ENCODE peak calls at places on chromosomes 6 and 20, in seven cellular contexts. D is upper lobe of left lung, K is mucosa of descending colon, A is IMR-90, J is AG09309, X is cardiac muscle cell, T is fibroblast of pulmonary artery. Q is an unnamed sample.

GRCh38 chr6:121647905-121648304 is 212.5 kb downstream of the GJA1 start:
- DNase-seq in A (peak), D (no peak), K (no peak), T (peak), J (no peak), X (no peak), Q (no peak)

GRCh38 chr6:23368557-23368956 is 757.5 kb upstream of the NRSN1 start:
- DNase-seq in A (no peak), J (no peak), K (no peak), X (no peak), D (no peak), T (no peak), Q (no peak)

GRCh38 chr6:113047148-113047547 is 700.0 kb downstream of the RFPL4B start:
- DNase-seq in J (peak), X (no peak), A (peak), K (no peak), D (no peak), T (no peak), Q (peak)

GRCh38 chr6:134425521-134426316 is 107.8 kb upstream of the SGK1 start:
- DNase-seq in T (peak), A (no peak), D (no peak), X (no peak), K (no peak), J (no peak), Q (no peak)

GRCh38 chr6:108163267-108163643 is 2.6 kb upstream of the NR2E1 start:
- DNase-seq in D (no peak), K (no peak), J (no peak), T (no peak), X (no peak), A (no peak), Q (no peak)

GRCh38 chr6:38443341-38443740 is 196.4 kb downstream of the BTBD9 start:
- DNase-seq in A (no peak), J (no peak), T (peak), K (no peak), D (no peak), X (no peak), Q (no peak)

GRCh38 chr6:52992980-52993379 is 2.1 kb downstream of the GSTA4 start:
- DNase-seq in X (no peak), D (no peak), J (peak), A (peak), T (peak), K (no peak), Q (no peak)

GRCh38 chr6:159595173-159595572 is 97.9 kb downstream of the SOD2 start:
- DNase-seq in T (peak), K (no peak), A (peak), X (no peak), D (no peak), J (no peak), Q (peak)

GRCh38 chr6:138774370-138774769 is 801 bp downstream of the CCDC28A start:
- DNase-seq in J (no peak), T (no peak), A (no peak), X (no peak), D (no peak), K (no peak), Q (no peak)

GRCh38 chr6:135601857-135602256 is 104.3 kb upstream of the AHI1 start:
- DNase-seq in A (no peak), D (no peak), T (no peak), J (no peak), X (no peak), K (no peak), Q (no peak)

GRCh38 chr6:54846243-54846856 is at the start of gene FAM83B:
- DNase-seq in A (no peak), J (no peak), D (peak), X (peak), T (no peak), K (peak), Q (no peak)

GRCh38 chr6:53203483-53203882 is 54.8 kb upstream of the GCM1 start:
- DNase-seq in X (no peak), K (no peak), T (no peak), J (no peak), D (no peak), A (no peak), Q (no peak)

GRCh38 chr6:30323806-30324205 is 2.9 kb upstream of the TRIM39 start:
- DNase-seq in K (no peak), J (no peak), D (no peak), A (no peak), X (no peak), T (no peak), Q (no peak)

GRCh38 chr6:142417331-142417750 is 115.5 kb downstream of the ADGRG6 start:
- DNase-seq in J (no peak), X (no peak), T (no peak), D (no peak), K (no peak), A (no peak), Q (peak)

GRCh38 chr6:124999105-124999764 is 37.0 kb downstream of the RNF217 start:
- DNase-seq in X (peak), T (no peak), A (no peak), J (no peak), K (peak), D (no peak), Q (no peak)

GRCh38 chr20:2114990-2115681 is 13.5 kb downstream of the STK35 start:
- DNase-seq in J (no peak), A (peak), D (no peak), X (no peak), K (peak), T (peak), Q (no peak)

GRCh38 chr20:38110525-38111178 is 54.4 kb downstream of the TGM2 start:
- DNase-seq in A (no peak), K (no peak), X (no peak), J (no peak), D (no peak), T (no peak), Q (no peak)

GRCh38 chr6:161161889-161162624 is 111.8 kb downstream of the AGPAT4 start:
- DNase-seq in K (no peak), T (peak), D (no peak), A (peak), X (no peak), J (peak), Q (peak)

GRCh38 chr20:46644160-46644559 is 7.1 kb downstream of the SLC13A3 start:
- DNase-seq in T (no peak), A (no peak), J (no peak), K (no peak), D (no peak), X (no peak), Q (no peak)

GRCh38 chr20:3239026-3239866 is at the start of gene SLC4A11:
- DNase-seq in D (peak), A (peak), K (peak), X (peak), J (no peak), T (peak), Q (no peak)

GRCh38 chr6:132246632-132247270 is 154.5 kb downstream of the MOXD1 start:
- DNase-seq in X (no peak), J (no peak), K (no peak), T (no peak), A (no peak), D (peak), Q (no peak)

GRCh38 chr6:132247381-132248159 is 153.7 kb downstream of the MOXD1 start:
- DNase-seq in K (peak), J (no peak), X (no peak), D (no peak), T (no peak), A (peak), Q (no peak)

GRCh38 chr6:132244744-132245143 is 156.5 kb downstream of the MOXD1 start:
- DNase-seq in T (no peak), J (no peak), D (no peak), A (no peak), X (no peak), K (no peak), Q (no peak)
- TF ChIP-seq CTCF in T (no peak), J (no peak), D (no peak), A (no peak), X (no peak), K (no peak), Q (no peak)

GRCh38 chr6:25366785-25367657 is 87.8 kb downstream of the CARMIL1 start:
- DNase-seq in J (no peak), K (no peak), X (no peak), D (no peak), A (no peak), T (peak), Q (no peak)
- H3K4me3 ChIP-seq in J (no peak), K (no peak), X (no peak), D (no peak), A (no peak), T (no peak), Q (no peak)

GRCh38 chr20:62998449-62998848 is 8.3 kb downstream of the BHLHE23 start:
- DNase-seq in K (no peak), D (no peak), X (no peak), T (no peak), A (no peak), J (no peak), Q (no peak)
- TF ChIP-seq CTCF in K (no peak), D (no peak), X (no peak), T (no peak), A (no peak), J (no peak), Q (no peak)

DNA sequence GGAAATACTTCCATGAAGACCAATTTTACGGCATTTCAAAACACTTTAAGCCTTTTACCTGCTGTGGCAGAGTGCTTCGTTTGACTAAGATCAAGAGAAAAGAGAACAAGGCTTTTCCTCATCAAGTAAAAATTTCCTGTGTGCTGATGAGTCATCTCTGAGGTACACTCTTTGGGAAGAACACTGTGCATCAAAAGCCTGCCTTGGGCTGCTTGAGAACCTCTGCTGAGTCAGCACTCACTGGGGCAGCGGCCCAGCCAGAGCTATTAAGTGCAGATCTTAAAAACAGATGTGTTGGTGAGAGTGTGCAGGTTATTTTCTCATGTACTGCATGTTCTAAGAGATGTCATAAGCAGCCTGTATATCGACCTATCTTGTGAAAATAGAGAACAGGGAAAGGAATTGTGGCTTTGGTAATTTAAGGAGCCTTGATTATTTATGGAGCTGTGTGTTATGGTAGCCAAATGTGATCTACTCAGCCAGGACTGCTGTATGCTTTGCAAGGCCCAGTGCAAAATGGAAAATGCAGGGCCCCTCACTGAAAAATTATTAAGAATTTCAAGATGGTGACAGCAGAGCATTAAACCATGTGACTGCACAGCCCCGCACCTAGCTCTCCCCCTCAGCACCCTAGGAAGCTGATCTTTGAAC is 208.5 kb downstream of the ARHGAP18 start:
- DNase-seq in D (no peak), J (peak), T (peak), X (peak), A (peak), K (no peak), Q (peak)
- H3K4me3 ChIP-seq in D (no peak), J (no peak), T (no peak), X (no peak), A (no peak), K (no peak), Q (no peak)

GRCh38 chr6:91276315-91276714 is 689.4 kb upstream of the MAP3K7 start:
- DNase-seq in A (peak), T (no peak), D (no peak), J (no peak), K (no peak), X (peak), Q (peak)
- TF ChIP-seq CTCF in A (peak), T (peak), D (no peak), J (no peak), K (no peak), X (no peak), Q (peak)

GRCh38 chr20:51024761-51025160 is 1.9 kb upstream of the KCNG1 start:
- DNase-seq in J (no peak), K (no peak), X (no peak), A (no peak), T (no peak), D (no peak), Q (no peak)

GRCh38 chr20:51022227-51022802 is 592 bp downstream of the KCNG1 start:
- DNase-seq in K (no peak), D (no peak), T (no peak), X (peak), J (no peak), A (no peak), Q (no peak)

GRCh38 chr20:51021067-51022025 is 1.6 kb downstream of the KCNG1 start:
- DNase-seq in K (no peak), X (peak), J (no peak), T (peak), A (peak), D (no peak), Q (no peak)

GRCh38 chr20:51022803-51023616 is at the start of gene KCNG1:
- DNase-seq in A (peak), T (peak), D (peak), X (peak), J (no peak), K (peak), Q (no peak)

GRCh38 chr20:51023617-51024155 is 779 bp upstream of the KCNG1 start:
- DNase-seq in J (no peak), X (no peak), K (no peak), A (no peak), T (no peak), D (peak), Q (no peak)
- H3K4me3 ChIP-seq in J (peak), X (peak), K (no peak), A (peak), T (peak), D (peak), Q (peak)

GRCh38 chr6:44000164-44000842 is 126.9 kb downstream of the MRPL14 start:
- DNase-seq in J (no peak), T (no peak), K (peak), A (peak), D (peak), X (no peak), Q (no peak)

GRCh38 chr6:44002591-44003344 is 124.5 kb downstream of the MRPL14 start:
- DNase-seq in K (peak), A (peak), D (peak), J (no peak), X (peak), T (no peak), Q (no peak)

GRCh38 chr6:43999628-44000027 is 127.6 kb downstream of the MRPL14 start:
- DNase-seq in J (no peak), K (no peak), T (no peak), A (no peak), X (no peak), D (no peak), Q (no peak)

GRCh38 chr6:44002071-44002590 is 125.1 kb downstream of the MRPL14 start:
- DNase-seq in J (no peak), D (peak), X (peak), K (no peak), T (no peak), A (no peak), Q (no peak)

DNA sequence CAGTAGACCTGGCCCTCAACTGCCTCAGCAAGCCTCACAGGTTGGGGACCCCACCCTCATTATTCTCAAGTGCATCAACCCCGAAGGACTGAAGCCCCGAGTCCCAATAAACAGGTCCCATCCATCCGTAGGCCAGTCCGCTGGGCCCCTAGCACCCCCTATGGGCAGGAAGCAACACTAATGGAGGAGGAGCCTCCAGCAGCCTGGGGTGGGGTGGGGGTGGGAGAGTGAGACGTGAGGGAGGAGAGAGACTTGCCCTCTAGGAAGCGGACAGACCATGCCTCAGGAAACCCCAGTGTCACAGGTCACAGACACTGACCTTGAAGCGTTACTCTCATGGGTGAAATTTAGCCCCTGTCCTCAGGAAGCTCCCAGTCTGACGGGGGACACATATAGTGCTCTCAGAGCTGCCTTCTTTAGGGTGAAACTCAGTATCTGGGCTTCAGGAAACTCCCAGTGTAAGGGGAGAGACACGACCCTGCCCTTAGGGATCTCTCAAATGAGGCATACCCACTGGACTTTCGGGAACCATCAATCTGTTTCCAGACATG is 125.9 kb downstream of the MRPL14 start:
- DNase-seq in X (peak), J (no peak), A (no peak), T (no peak), K (no peak), D (no peak), Q (no peak)
- TF ChIP-seq CTCF in X (peak), J (peak), A (peak), T (peak), K (no peak), D (peak), Q (peak)

Q was measured in astrocyte of the cerebellum.